ENCODE peak calls at places on chromosomes 5 and 9, in seven cellular contexts. One of them, this sample, is unnamed.

GRCh38 chr9:81861644-81862043 is 66.6 kb upstream of the SPATA31D4 start:
- DNase-seq in AG04450: no peak
- DNase-seq in activated effector memory CD4-positive, alpha-beta T cell treated with anti-CD3 and anti-CD28 coated beads, Interleukin-2, amount 50 U/mL, for 16 hours: no peak
- DNase-seq in OCI-LY7: no peak
- DNase-seq in frontal cortex: no peak
- DNase-seq in HCEC 1CT: peak; percentile 84
- DNase-seq in C1 segment of cervical spinal cord: no peak
- DNase-seq in this sample: peak; percentile 86

GRCh38 chr9:133269537-133270357 is 5.3 kb downstream of the ABO start:
- DNase-seq in AG04450: no peak
- DNase-seq in activated effector memory CD4-positive, alpha-beta T cell treated with anti-CD3 and anti-CD28 coated beads, Interleukin-2, amount 50 U/mL, for 16 hours: no peak
- DNase-seq in OCI-LY7: no peak
- DNase-seq in frontal cortex: no peak
- DNase-seq in HCEC 1CT: no peak
- DNase-seq in C1 segment of cervical spinal cord: no peak
- DNase-seq in this sample: no peak

GRCh38 chr5:142845402-142845901 is 75.3 kb downstream of the ARHGAP26 start:
- DNase-seq in AG04450: no peak
- DNase-seq in activated effector memory CD4-positive, alpha-beta T cell treated with anti-CD3 and anti-CD28 coated beads, Interleukin-2, amount 50 U/mL, for 16 hours: no peak
- DNase-seq in OCI-LY7: no peak
- DNase-seq in frontal cortex: no peak
- DNase-seq in HCEC 1CT: no peak
- DNase-seq in C1 segment of cervical spinal cord: peak; percentile 27
- DNase-seq in this sample: no peak

GRCh38 chr9:89677696-89678393 is 73.0 kb downstream of the GADD45G start:
- DNase-seq in AG04450: no peak
- DNase-seq in activated effector memory CD4-positive, alpha-beta T cell treated with anti-CD3 and anti-CD28 coated beads, Interleukin-2, amount 50 U/mL, for 16 hours: no peak
- DNase-seq in OCI-LY7: no peak
- DNase-seq in frontal cortex: no peak
- DNase-seq in HCEC 1CT: no peak
- DNase-seq in C1 segment of cervical spinal cord: no peak
- DNase-seq in this sample: no peak

GRCh38 chr9:12817702-12818101 is 42.9 kb downstream of the LURAP1L start:
- DNase-seq in AG04450: no peak
- DNase-seq in activated effector memory CD4-positive, alpha-beta T cell treated with anti-CD3 and anti-CD28 coated beads, Interleukin-2, amount 50 U/mL, for 16 hours: no peak
- DNase-seq in OCI-LY7: no peak
- DNase-seq in frontal cortex: no peak
- DNase-seq in HCEC 1CT: no peak
- DNase-seq in C1 segment of cervical spinal cord: no peak
- DNase-seq in this sample: peak; percentile 58

GRCh38 chr9:114837923-114838322 is 32.1 kb upstream of the TNFSF15 start:
- DNase-seq in AG04450: no peak
- DNase-seq in activated effector memory CD4-positive, alpha-beta T cell treated with anti-CD3 and anti-CD28 coated beads, Interleukin-2, amount 50 U/mL, for 16 hours: no peak
- DNase-seq in OCI-LY7: no peak
- DNase-seq in frontal cortex: no peak
- DNase-seq in HCEC 1CT: peak; percentile 13
- DNase-seq in C1 segment of cervical spinal cord: no peak
- DNase-seq in this sample: peak; percentile 33

GRCh38 chr5:160961761-160962160 is 109.8 kb upstream of the ATP10B start:
- DNase-seq in AG04450: no peak
- DNase-seq in activated effector memory CD4-positive, alpha-beta T cell treated with anti-CD3 and anti-CD28 coated beads, Interleukin-2, amount 50 U/mL, for 16 hours: no peak
- DNase-seq in OCI-LY7: no peak
- DNase-seq in frontal cortex: no peak
- DNase-seq in HCEC 1CT: no peak
- DNase-seq in C1 segment of cervical spinal cord: no peak
- DNase-seq in this sample: no peak

GRCh38 chr9:33236571-33236970 is 3.4 kb upstream of the SPINK4 start:
- DNase-seq in AG04450: no peak
- DNase-seq in activated effector memory CD4-positive, alpha-beta T cell treated with anti-CD3 and anti-CD28 coated beads, Interleukin-2, amount 50 U/mL, for 16 hours: no peak
- DNase-seq in OCI-LY7: no peak
- DNase-seq in frontal cortex: no peak
- DNase-seq in HCEC 1CT: no peak
- DNase-seq in C1 segment of cervical spinal cord: no peak
- DNase-seq in this sample: peak; percentile 33

GRCh38 chr9:69746859-69747560 is 12.8 kb downstream of the PTAR1 start:
- DNase-seq in AG04450: no peak
- DNase-seq in activated effector memory CD4-positive, alpha-beta T cell treated with anti-CD3 and anti-CD28 coated beads, Interleukin-2, amount 50 U/mL, for 16 hours: no peak
- DNase-seq in OCI-LY7: no peak
- DNase-seq in frontal cortex: no peak
- DNase-seq in HCEC 1CT: no peak
- DNase-seq in C1 segment of cervical spinal cord: no peak
- DNase-seq in this sample: no peak

GRCh38 chr9:130438368-130438981 is 6.3 kb upstream of the ASS1 start:
- DNase-seq in AG04450: no peak
- DNase-seq in activated effector memory CD4-positive, alpha-beta T cell treated with anti-CD3 and anti-CD28 coated beads, Interleukin-2, amount 50 U/mL, for 16 hours: no peak
- DNase-seq in OCI-LY7: no peak
- DNase-seq in frontal cortex: no peak
- DNase-seq in HCEC 1CT: no peak
- DNase-seq in C1 segment of cervical spinal cord: no peak
- DNase-seq in this sample: no peak

GRCh38 chr5:175544108-175544511 is 65.8 kb downstream of the SFXN1 start:
- DNase-seq in AG04450: no peak
- DNase-seq in activated effector memory CD4-positive, alpha-beta T cell treated with anti-CD3 and anti-CD28 coated beads, Interleukin-2, amount 50 U/mL, for 16 hours: no peak
- DNase-seq in OCI-LY7: no peak
- DNase-seq in frontal cortex: no peak
- DNase-seq in HCEC 1CT: no peak
- DNase-seq in C1 segment of cervical spinal cord: no peak
- DNase-seq in this sample: no peak

GRCh38 chr9:134724231-134724911 is 82.8 kb downstream of the COL5A1 start:
- DNase-seq in AG04450: no peak
- DNase-seq in activated effector memory CD4-positive, alpha-beta T cell treated with anti-CD3 and anti-CD28 coated beads, Interleukin-2, amount 50 U/mL, for 16 hours: no peak
- DNase-seq in OCI-LY7: no peak
- DNase-seq in frontal cortex: no peak
- DNase-seq in HCEC 1CT: no peak
- DNase-seq in C1 segment of cervical spinal cord: no peak
- DNase-seq in this sample: peak; percentile 40

GRCh38 chr5:77867194-77867691 is 91.1 kb upstream of the TBCA start:
- DNase-seq in AG04450: no peak
- DNase-seq in activated effector memory CD4-positive, alpha-beta T cell treated with anti-CD3 and anti-CD28 coated beads, Interleukin-2, amount 50 U/mL, for 16 hours: no peak
- DNase-seq in OCI-LY7: peak; percentile 9
- DNase-seq in frontal cortex: no peak
- DNase-seq in HCEC 1CT: peak; percentile 44
- DNase-seq in C1 segment of cervical spinal cord: no peak
- DNase-seq in this sample: peak; percentile 64

GRCh38 chr5:83924171-83924570 is 203.5 kb upstream of the HAPLN1 start:
- DNase-seq in AG04450: no peak
- DNase-seq in activated effector memory CD4-positive, alpha-beta T cell treated with anti-CD3 and anti-CD28 coated beads, Interleukin-2, amount 50 U/mL, for 16 hours: no peak
- DNase-seq in OCI-LY7: no peak
- DNase-seq in frontal cortex: no peak
- DNase-seq in HCEC 1CT: peak; percentile 47
- DNase-seq in C1 segment of cervical spinal cord: no peak
- DNase-seq in this sample: no peak

GRCh38 chr9:2641033-2641432 is 19.4 kb downstream of the VLDLR start:
- DNase-seq in AG04450: no peak
- DNase-seq in activated effector memory CD4-positive, alpha-beta T cell treated with anti-CD3 and anti-CD28 coated beads, Interleukin-2, amount 50 U/mL, for 16 hours: no peak
- DNase-seq in OCI-LY7: no peak
- DNase-seq in frontal cortex: no peak
- DNase-seq in HCEC 1CT: no peak
- DNase-seq in C1 segment of cervical spinal cord: no peak
- DNase-seq in this sample: no peak

GRCh38 chr5:102289251-102289899 is 6.7 kb downstream of the SLCO4C1 start:
- DNase-seq in AG04450: no peak
- DNase-seq in activated effector memory CD4-positive, alpha-beta T cell treated with anti-CD3 and anti-CD28 coated beads, Interleukin-2, amount 50 U/mL, for 16 hours: no peak
- DNase-seq in OCI-LY7: no peak
- DNase-seq in frontal cortex: no peak
- DNase-seq in HCEC 1CT: no peak
- DNase-seq in C1 segment of cervical spinal cord: no peak
- DNase-seq in this sample: peak; percentile 56

GRCh38 chr9:124764774-124765438 is 6.2 kb downstream of the NR6A1 start:
- DNase-seq in AG04450: no peak
- DNase-seq in activated effector memory CD4-positive, alpha-beta T cell treated with anti-CD3 and anti-CD28 coated beads, Interleukin-2, amount 50 U/mL, for 16 hours: no peak
- DNase-seq in OCI-LY7: peak; percentile 80
- DNase-seq in frontal cortex: no peak
- DNase-seq in HCEC 1CT: peak; percentile 44
- DNase-seq in C1 segment of cervical spinal cord: no peak
- DNase-seq in this sample: peak; percentile 54

GRCh38 chr5:123755587-123756324 is 243.8 kb downstream of the CSNK1G3 start:
- DNase-seq in AG04450: peak; percentile 36
- DNase-seq in activated effector memory CD4-positive, alpha-beta T cell treated with anti-CD3 and anti-CD28 coated beads, Interleukin-2, amount 50 U/mL, for 16 hours: no peak
- DNase-seq in OCI-LY7: no peak
- DNase-seq in frontal cortex: no peak
- DNase-seq in HCEC 1CT: peak; percentile 82
- DNase-seq in C1 segment of cervical spinal cord: no peak
- DNase-seq in this sample: peak; percentile 73

GRCh38 chr5:58462154-58462553 is 2.3 kb upstream of the PLK2 start:
- DNase-seq in AG04450: no peak
- DNase-seq in activated effector memory CD4-positive, alpha-beta T cell treated with anti-CD3 and anti-CD28 coated beads, Interleukin-2, amount 50 U/mL, for 16 hours: no peak
- DNase-seq in OCI-LY7: no peak
- DNase-seq in frontal cortex: no peak
- DNase-seq in HCEC 1CT: no peak
- DNase-seq in C1 segment of cervical spinal cord: no peak
- DNase-seq in this sample: no peak

GRCh38 chr5:41527201-41527779 is 16.9 kb upstream of the PLCXD3 start:
- DNase-seq in AG04450: peak; percentile 84
- DNase-seq in activated effector memory CD4-positive, alpha-beta T cell treated with anti-CD3 and anti-CD28 coated beads, Interleukin-2, amount 50 U/mL, for 16 hours: no peak
- DNase-seq in OCI-LY7: no peak
- DNase-seq in frontal cortex: no peak
- DNase-seq in HCEC 1CT: peak; percentile 98
- DNase-seq in C1 segment of cervical spinal cord: no peak
- DNase-seq in this sample: peak; percentile 82

GRCh38 chr9:68416891-68417570 is 60.6 kb downstream of the PGM5 start:
- DNase-seq in AG04450: no peak
- DNase-seq in activated effector memory CD4-positive, alpha-beta T cell treated with anti-CD3 and anti-CD28 coated beads, Interleukin-2, amount 50 U/mL, for 16 hours: no peak
- DNase-seq in OCI-LY7: peak; percentile 46
- DNase-seq in frontal cortex: no peak
- DNase-seq in HCEC 1CT: no peak
- DNase-seq in C1 segment of cervical spinal cord: no peak
- DNase-seq in this sample: peak; percentile 40

GRCh38 chr9:130884542-130885421 is 11.8 kb downstream of the QRFP start:
- DNase-seq in AG04450: no peak
- DNase-seq in activated effector memory CD4-positive, alpha-beta T cell treated with anti-CD3 and anti-CD28 coated beads, Interleukin-2, amount 50 U/mL, for 16 hours: no peak
- DNase-seq in OCI-LY7: no peak
- DNase-seq in frontal cortex: no peak
- DNase-seq in HCEC 1CT: no peak
- DNase-seq in C1 segment of cervical spinal cord: peak; percentile 54
- DNase-seq in this sample: no peak

GRCh38 chr9:123081824-123082223 is 48.4 kb downstream of the GPR21 start:
- DNase-seq in AG04450: no peak
- DNase-seq in activated effector memory CD4-positive, alpha-beta T cell treated with anti-CD3 and anti-CD28 coated beads, Interleukin-2, amount 50 U/mL, for 16 hours: no peak
- DNase-seq in OCI-LY7: peak; percentile 65
- DNase-seq in frontal cortex: no peak
- DNase-seq in HCEC 1CT: peak; percentile 54
- DNase-seq in C1 segment of cervical spinal cord: no peak
- DNase-seq in this sample: peak; percentile 58

GRCh38 chr5:157497875-157498611 is 38.0 kb downstream of the NIPAL4 start:
- DNase-seq in AG04450: no peak
- DNase-seq in activated effector memory CD4-positive, alpha-beta T cell treated with anti-CD3 and anti-CD28 coated beads, Interleukin-2, amount 50 U/mL, for 16 hours: no peak
- DNase-seq in OCI-LY7: no peak
- DNase-seq in frontal cortex: no peak
- DNase-seq in HCEC 1CT: no peak
- DNase-seq in C1 segment of cervical spinal cord: no peak
- DNase-seq in this sample: no peak

GRCh38 chr5:102130890-102131289 is 165.2 kb downstream of the SLCO4C1 start:
- DNase-seq in AG04450: no peak
- DNase-seq in activated effector memory CD4-positive, alpha-beta T cell treated with anti-CD3 and anti-CD28 coated beads, Interleukin-2, amount 50 U/mL, for 16 hours: no peak
- DNase-seq in OCI-LY7: no peak
- DNase-seq in frontal cortex: no peak
- DNase-seq in HCEC 1CT: no peak
- DNase-seq in C1 segment of cervical spinal cord: no peak
- DNase-seq in this sample: no peak

GRCh38 chr5:167982-168660 is 23.2 kb upstream of the LRRC14B start:
- DNase-seq in AG04450: peak; percentile 96
- DNase-seq in activated effector memory CD4-positive, alpha-beta T cell treated with anti-CD3 and anti-CD28 coated beads, Interleukin-2, amount 50 U/mL, for 16 hours: peak; percentile 45
- DNase-seq in OCI-LY7: no peak
- DNase-seq in frontal cortex: no peak
- DNase-seq in HCEC 1CT: peak; percentile 94
- DNase-seq in C1 segment of cervical spinal cord: no peak
- DNase-seq in this sample: peak; percentile 99

GRCh38 chr5:132543472-132544201 is at the start of gene IL5:
- DNase-seq in AG04450: no peak
- DNase-seq in activated effector memory CD4-positive, alpha-beta T cell treated with anti-CD3 and anti-CD28 coated beads, Interleukin-2, amount 50 U/mL, for 16 hours: no peak
- DNase-seq in OCI-LY7: no peak
- DNase-seq in frontal cortex: no peak
- DNase-seq in HCEC 1CT: no peak
- DNase-seq in C1 segment of cervical spinal cord: no peak
- DNase-seq in this sample: no peak

GRCh38 chr5:57566914-57567313 is 84.3 kb upstream of the ACTBL2 start:
- DNase-seq in AG04450: peak; percentile 57
- DNase-seq in activated effector memory CD4-positive, alpha-beta T cell treated with anti-CD3 and anti-CD28 coated beads, Interleukin-2, amount 50 U/mL, for 16 hours: no peak
- DNase-seq in OCI-LY7: no peak
- DNase-seq in frontal cortex: no peak
- DNase-seq in HCEC 1CT: no peak
- DNase-seq in C1 segment of cervical spinal cord: no peak
- DNase-seq in this sample: peak; percentile 7

GRCh38 chr5:97181856-97182545 is 1.0 kb downstream of the RIOK2 start:
- DNase-seq in AG04450: no peak
- DNase-seq in activated effector memory CD4-positive, alpha-beta T cell treated with anti-CD3 and anti-CD28 coated beads, Interleukin-2, amount 50 U/mL, for 16 hours: no peak
- DNase-seq in OCI-LY7: no peak
- DNase-seq in frontal cortex: no peak
- DNase-seq in HCEC 1CT: peak; percentile 41
- DNase-seq in C1 segment of cervical spinal cord: no peak
- DNase-seq in this sample: peak; percentile 47

GRCh38 chr5:1435369-1435768 is 9.9 kb downstream of the SLC6A3 start:
- DNase-seq in AG04450: no peak
- DNase-seq in activated effector memory CD4-positive, alpha-beta T cell treated with anti-CD3 and anti-CD28 coated beads, Interleukin-2, amount 50 U/mL, for 16 hours: peak; percentile 30
- DNase-seq in OCI-LY7: no peak
- DNase-seq in frontal cortex: no peak
- DNase-seq in HCEC 1CT: no peak
- DNase-seq in C1 segment of cervical spinal cord: no peak
- DNase-seq in this sample: no peak

GRCh38 chr9:18819418-18819817 is 213.6 kb downstream of the SAXO1 start:
- DNase-seq in AG04450: no peak
- DNase-seq in activated effector memory CD4-positive, alpha-beta T cell treated with anti-CD3 and anti-CD28 coated beads, Interleukin-2, amount 50 U/mL, for 16 hours: no peak
- DNase-seq in OCI-LY7: no peak
- DNase-seq in frontal cortex: no peak
- DNase-seq in HCEC 1CT: no peak
- DNase-seq in C1 segment of cervical spinal cord: no peak
- DNase-seq in this sample: no peak

GRCh38 chr5:105530716-105531261 is 1968.2 kb upstream of the NUDT12 start:
- DNase-seq in AG04450: no peak
- DNase-seq in activated effector memory CD4-positive, alpha-beta T cell treated with anti-CD3 and anti-CD28 coated beads, Interleukin-2, amount 50 U/mL, for 16 hours: no peak
- DNase-seq in OCI-LY7: no peak
- DNase-seq in frontal cortex: no peak
- DNase-seq in HCEC 1CT: no peak
- DNase-seq in C1 segment of cervical spinal cord: no peak
- DNase-seq in this sample: no peak

This sample was measured in ELR.